ENCODE peak calls at places on chromosomes 12 and 14, in nine cellular contexts. V, M, H, P, E, J, X, A and G are unnamed samples. For H3K27me3 and H3K4me1, the result is how much of the 10 kb centered on the place peaks cover.

GRCh38 chr12:5716221-5716620 is 228.8 kb downstream of the ANO2 start:
- DNase-seq in V (no peak), M (no peak), H (peak), P (no peak), E (no peak), J (no peak), X (no peak), A (peak), G (no peak)

GRCh38 chr12:38664661-38665269 is 240.6 kb downstream of the CPNE8 start:
- DNase-seq in V (no peak), M (no peak), H (no peak), P (no peak), E (no peak), J (peak), X (no peak), A (no peak), G (no peak)

GRCh38 chr14:101223147-101223546 is 319.6 kb upstream of the RTL1 start:
- DNase-seq in V (no peak), M (no peak), H (no peak), P (no peak), E (no peak), J (no peak), X (no peak), A (no peak), G (no peak)

GRCh38 chr12:69392146-69392928 is 32.8 kb downstream of the YEATS4 start:
- DNase-seq in V (no peak), M (no peak), H (peak), P (no peak), E (no peak), J (no peak), X (no peak), A (no peak), G (no peak)

GRCh38 chr14:76777721-76778120 is 16.5 kb downstream of the VASH1 start:
- DNase-seq in V (no peak), M (no peak), H (no peak), P (no peak), E (no peak), J (no peak), X (no peak), A (no peak), G (no peak)

GRCh38 chr12:45299132-45299692 is 83.3 kb downstream of the ANO6 start:
- DNase-seq in V (no peak), M (peak), H (peak), P (no peak), E (no peak), J (peak), X (no peak), A (peak), G (peak)

GRCh38 chr14:68377459-68377858 is 415.4 kb downstream of the ZFP36L1 start:
- DNase-seq in V (no peak), M (no peak), H (peak), P (no peak), E (peak), J (no peak), X (peak), A (no peak), G (peak)

GRCh38 chr12:94427520-94428381 is 31.9 kb downstream of the CEP83 start:
- DNase-seq in V (no peak), M (no peak), H (peak), P (no peak), E (no peak), J (no peak), X (no peak), A (peak), G (peak)

GRCh38 chr12:5135126-5135525 is 91.4 kb downstream of the KCNA5 start:
- DNase-seq in V (no peak), M (no peak), H (no peak), P (no peak), E (no peak), J (no peak), X (no peak), A (no peak), G (no peak)

GRCh38 chr12:122116707-122117535 is 38.4 kb downstream of the MLXIP start:
- DNase-seq in V (no peak), M (no peak), H (no peak), P (peak), E (peak), J (no peak), X (no peak), A (no peak), G (no peak)

GRCh38 chr12:105235299-105235746 is 651 bp downstream of the APPL2 start:
- DNase-seq in V (no peak), M (no peak), H (peak), P (no peak), E (no peak), J (peak), X (no peak), A (no peak), G (no peak)

DNA sequence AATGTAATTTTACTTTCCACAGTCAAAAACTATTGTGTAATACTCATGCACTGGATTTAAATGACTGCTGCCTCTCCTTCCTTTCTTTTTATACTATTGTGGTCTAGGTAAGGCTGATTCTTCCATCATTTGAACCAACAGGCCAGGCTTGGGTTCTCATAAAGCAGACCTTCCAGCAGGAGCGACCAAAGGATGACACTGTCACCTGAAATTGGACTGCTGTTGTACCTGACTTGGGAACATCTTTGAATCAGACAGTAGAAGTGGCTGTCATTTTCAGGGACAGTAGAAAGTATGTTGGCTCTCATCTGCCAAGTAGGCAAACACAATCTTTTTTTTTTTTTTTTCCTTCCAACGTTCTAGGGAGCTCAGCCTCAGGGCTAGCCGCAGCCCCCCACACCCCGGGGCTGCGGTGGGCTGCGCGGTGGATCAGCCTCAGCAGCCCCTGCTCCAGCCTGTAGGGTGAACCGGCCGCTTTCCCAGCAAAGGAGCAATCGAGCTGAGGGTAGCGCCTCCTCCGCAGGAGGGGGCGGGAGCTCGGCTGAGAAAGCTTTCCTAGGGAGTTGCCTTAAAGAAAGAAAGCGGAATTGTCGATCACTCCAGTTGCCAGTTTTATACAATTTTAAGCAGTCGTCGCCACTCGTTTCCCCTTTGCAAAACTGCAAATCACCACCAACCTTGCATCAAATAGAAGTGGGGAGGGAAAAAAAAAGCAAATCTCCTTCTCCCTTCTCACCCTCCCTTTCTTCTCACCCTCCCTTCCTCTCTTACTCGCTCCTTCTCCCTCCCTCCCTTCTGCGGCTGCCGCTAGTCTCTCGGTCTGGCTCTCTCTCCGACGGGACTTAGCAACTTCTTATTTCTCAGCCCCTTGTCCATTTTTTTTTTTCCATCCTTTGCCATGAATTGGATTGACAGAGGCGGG is at the start of gene PDE3A:
- DNase-seq in V (no peak), M (no peak), H (peak), P (no peak), E (no peak), J (peak), X (peak), A (peak), G (peak)
- TF ChIP-seq CTCF in V (no peak), M (no peak), H (no peak), P (no peak), E (no peak), J (no peak), X (no peak), A (peak), G (no peak)

GRCh38 chr12:64261813-64262212 is 39.7 kb upstream of the KICS2 start:
- DNase-seq in V (no peak), M (no peak), H (no peak), P (no peak), E (no peak), J (no peak), X (no peak), A (no peak), G (no peak)
- H3K27me3 ChIP-seq in V (under half), M (under half), H (under half), P (under half), E (under half), J (under half), X (under half), A (under half), G (under half)

DNA sequence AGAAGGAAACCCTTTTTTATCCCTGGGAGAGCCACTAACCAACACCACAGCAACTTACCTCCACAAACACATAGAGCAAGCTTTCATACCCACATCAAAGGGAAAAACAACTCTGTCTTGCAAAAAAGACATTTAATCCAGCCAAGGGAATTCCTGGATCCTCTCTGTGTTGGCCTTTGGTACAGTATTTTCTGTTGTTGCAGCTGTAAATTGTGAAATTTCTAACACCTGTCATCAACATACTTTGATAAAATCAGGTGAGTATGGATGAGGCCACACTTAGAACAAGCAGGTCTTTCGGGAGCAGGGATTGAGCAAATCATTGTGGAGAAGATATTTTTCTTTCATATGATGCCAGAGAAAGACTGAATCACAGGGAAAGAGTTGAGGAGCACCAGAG is 89.3 kb downstream of the SPTSSA start:
- DNase-seq in V (no peak), M (peak), H (no peak), P (no peak), E (no peak), J (no peak), X (no peak), A (no peak), G (no peak)
- H3K4me1 ChIP-seq in V (under half), M (half or more), H (under half), P (under half), E (under half), J (under half), X (under half), A (under half), G (under half)

GRCh38 chr14:99793213-99794155 is at the start of gene EML1:
- DNase-seq in V (peak), M (no peak), H (peak), P (peak), E (peak), J (peak), X (peak), A (peak), G (peak)
- TF ChIP-seq CTCF in V (no peak), M (no peak), H (peak), P (no peak), E (peak), J (no peak), X (peak), A (no peak), G (no peak)

GRCh38 chr14:74413622-74414021 is 12.4 kb downstream of the SYNDIG1L start:
- DNase-seq in V (no peak), M (no peak), H (no peak), P (no peak), E (no peak), J (no peak), X (no peak), A (no peak), G (no peak)
- H3K27me3 ChIP-seq in V (under half), M (under half), H (half or more), P (half or more), E (under half), J (half or more), X (under half), A (under half), G (under half)

GRCh38 chr14:35695647-35696046 is 113.4 kb downstream of the RALGAPA1 start:
- DNase-seq in V (no peak), M (no peak), H (peak), P (no peak), E (no peak), J (no peak), X (no peak), A (no peak), G (no peak)
- H3K4me1 ChIP-seq in V (under half), M (under half), H (under half), P (under half), E (under half), J (under half), X (under half), A (under half), G (under half)

GRCh38 chr12:25319233-25319984 is 68.7 kb upstream of the KRAS start:
- DNase-seq in V (no peak), M (no peak), H (no peak), P (no peak), E (no peak), J (no peak), X (no peak), A (no peak), G (no peak)
- TF ChIP-seq CTCF in V (no peak), M (no peak), H (no peak), P (no peak), E (no peak), J (no peak), X (no peak), A (no peak), G (no peak)